ENCODE peak calls at places on chromosomes 5 and 9, in four cellular contexts. One of them, this sample, is unnamed.

GRCh38 chr9:121916008-121916407 is 177.1 kb downstream of the TTLL11 start:
- DNase-seq in upper lobe of right lung: no peak
- DNase-seq in neural crest cell: no peak
- DNase-seq in esophagus squamous epithelium: no peak
- DNase-seq in this sample: peak; percentile 31

GRCh38 chr9:94108584-94108983 is 24.3 kb downstream of the PTPDC1 start:
- DNase-seq in upper lobe of right lung: no peak
- DNase-seq in neural crest cell: no peak
- DNase-seq in esophagus squamous epithelium: no peak
- DNase-seq in this sample: no peak

GRCh38 chr5:36422957-36423356 is 121.3 kb upstream of the RANBP3L start:
- DNase-seq in upper lobe of right lung: no peak
- DNase-seq in neural crest cell: no peak
- DNase-seq in esophagus squamous epithelium: no peak
- DNase-seq in this sample: peak; percentile 37

GRCh38 chr9:137480686-137481683 is 21.9 kb upstream of the NSMF start:
- DNase-seq in upper lobe of right lung: peak; percentile 60
- DNase-seq in neural crest cell: no peak
- DNase-seq in esophagus squamous epithelium: no peak
- DNase-seq in this sample: no peak

GRCh38 chr5:14264605-14265316 is 121.6 kb downstream of the TRIO start:
- DNase-seq in upper lobe of right lung: peak; percentile 95
- DNase-seq in neural crest cell: peak; percentile 92
- DNase-seq in esophagus squamous epithelium: peak; percentile 49
- DNase-seq in this sample: peak; percentile 93

GRCh38 chr5:114330916-114331531 is 30.8 kb upstream of the KCNN2 start:
- DNase-seq in upper lobe of right lung: no peak
- DNase-seq in neural crest cell: no peak
- DNase-seq in esophagus squamous epithelium: no peak
- DNase-seq in this sample: no peak

GRCh38 chr5:7393921-7394799 is 1.8 kb upstream of the ADCY2 start:
- DNase-seq in upper lobe of right lung: no peak
- DNase-seq in neural crest cell: no peak
- DNase-seq in esophagus squamous epithelium: no peak
- DNase-seq in this sample: no peak

GRCh38 chr5:38601133-38601842 is 44.8 kb upstream of the LIFR start:
- DNase-seq in upper lobe of right lung: no peak
- DNase-seq in neural crest cell: no peak
- DNase-seq in esophagus squamous epithelium: no peak
- DNase-seq in this sample: no peak

GRCh38 chr5:80959768-80960442 is at the start of gene RASGRF2:
- DNase-seq in upper lobe of right lung: no peak
- DNase-seq in neural crest cell: peak; percentile 25
- DNase-seq in esophagus squamous epithelium: no peak
- DNase-seq in this sample: no peak

GRCh38 chr9:14441976-14442651 is 128.2 kb upstream of the NFIB start:
- DNase-seq in upper lobe of right lung: no peak
- DNase-seq in neural crest cell: peak; percentile 18
- DNase-seq in esophagus squamous epithelium: no peak
- DNase-seq in this sample: no peak

GRCh38 chr5:171777420-171777759 is 8.2 kb upstream of the SMIM23 start:
- DNase-seq in upper lobe of right lung: no peak
- DNase-seq in neural crest cell: no peak
- DNase-seq in esophagus squamous epithelium: no peak
- DNase-seq in this sample: no peak

GRCh38 chr5:132383984-132384383 is 14.5 kb downstream of the SLC22A5 start:
- DNase-seq in upper lobe of right lung: peak; percentile 12
- DNase-seq in neural crest cell: no peak
- DNase-seq in esophagus squamous epithelium: no peak
- DNase-seq in this sample: no peak

DNA sequence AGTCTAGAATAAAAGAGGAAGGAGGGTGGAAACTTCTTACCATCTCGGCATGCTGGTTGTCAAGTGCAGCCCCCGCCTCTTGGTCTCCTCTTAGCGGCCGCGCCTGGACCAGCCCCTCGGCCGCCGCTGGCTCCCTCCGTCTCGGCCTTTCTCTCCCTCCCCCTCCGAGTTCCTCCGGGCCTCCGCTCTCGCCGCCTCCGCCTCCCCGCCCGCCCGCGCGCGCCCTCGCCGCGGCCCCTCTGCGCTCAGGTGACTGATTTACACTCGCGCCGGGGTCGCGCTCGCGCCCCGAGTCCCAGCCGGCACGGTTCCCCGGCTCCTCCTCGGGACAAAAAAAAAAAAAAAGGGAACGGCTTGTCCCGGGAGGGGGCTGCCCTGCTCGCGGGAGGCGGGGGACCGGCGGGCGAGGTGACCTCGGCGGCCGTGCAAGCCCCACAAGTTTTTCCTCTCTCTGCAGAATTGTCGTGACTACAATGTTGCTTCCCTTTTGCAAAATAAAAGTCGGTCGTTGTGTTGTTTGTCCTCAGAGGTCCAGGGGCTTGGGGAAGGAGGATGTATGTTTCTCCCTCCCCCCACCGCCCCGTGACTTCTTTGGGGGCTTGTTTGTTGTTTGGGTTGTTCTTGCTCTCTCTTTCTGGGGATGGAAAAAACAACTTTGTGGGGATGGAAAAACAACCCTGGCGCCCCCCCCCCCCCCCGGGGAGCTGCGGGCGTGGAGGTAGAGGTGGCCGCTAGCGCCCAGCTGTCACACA is at the start of gene BNC2:
- DNase-seq in upper lobe of right lung: no peak
- DNase-seq in neural crest cell: peak; percentile 67
- DNase-seq in esophagus squamous epithelium: no peak
- DNase-seq in this sample: peak; percentile 13
- TF ChIP-seq CTCF in upper lobe of right lung: no peak
- TF ChIP-seq CTCF in neural crest cell: peak; percentile 29
- TF ChIP-seq CTCF in esophagus squamous epithelium: no peak
- TF ChIP-seq CTCF in this sample: no peak

DNA sequence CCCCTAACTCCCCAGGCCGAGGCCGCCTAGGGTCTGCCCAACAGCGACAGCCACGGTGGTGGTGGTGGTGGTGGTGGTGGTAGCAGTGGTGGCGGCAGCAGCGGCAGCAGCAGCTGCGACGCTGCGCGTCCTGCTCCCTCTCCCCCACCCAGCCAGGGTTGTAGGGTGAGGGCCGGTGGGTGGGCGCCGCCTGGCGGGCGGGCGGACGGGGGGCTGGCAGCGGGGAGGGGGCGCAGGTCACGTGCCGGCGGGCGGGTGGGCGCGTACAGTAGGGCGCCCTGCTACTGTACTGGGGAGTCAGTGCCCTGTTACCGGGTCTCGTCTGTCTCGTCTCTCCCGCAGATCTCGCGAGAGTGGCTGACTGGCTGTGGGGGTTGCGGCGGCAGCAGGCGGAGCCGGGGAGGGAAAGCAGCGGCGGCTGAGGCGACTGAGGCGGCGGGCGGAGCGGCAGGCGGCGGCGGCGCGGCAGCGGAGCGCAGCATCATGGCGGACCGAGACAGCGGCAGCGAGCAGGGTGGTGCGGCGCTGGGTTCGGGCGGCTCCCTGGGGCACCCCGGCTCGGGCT is at the start of gene PURA:
- DNase-seq in upper lobe of right lung: peak; percentile 97
- DNase-seq in neural crest cell: peak; percentile 96
- DNase-seq in esophagus squamous epithelium: peak; percentile 70
- DNase-seq in this sample: peak; percentile 96
- TF ChIP-seq CTCF in upper lobe of right lung: no peak
- TF ChIP-seq CTCF in neural crest cell: peak; percentile 38
- TF ChIP-seq CTCF in esophagus squamous epithelium: no peak
- TF ChIP-seq CTCF in this sample: peak; percentile 62

DNA sequence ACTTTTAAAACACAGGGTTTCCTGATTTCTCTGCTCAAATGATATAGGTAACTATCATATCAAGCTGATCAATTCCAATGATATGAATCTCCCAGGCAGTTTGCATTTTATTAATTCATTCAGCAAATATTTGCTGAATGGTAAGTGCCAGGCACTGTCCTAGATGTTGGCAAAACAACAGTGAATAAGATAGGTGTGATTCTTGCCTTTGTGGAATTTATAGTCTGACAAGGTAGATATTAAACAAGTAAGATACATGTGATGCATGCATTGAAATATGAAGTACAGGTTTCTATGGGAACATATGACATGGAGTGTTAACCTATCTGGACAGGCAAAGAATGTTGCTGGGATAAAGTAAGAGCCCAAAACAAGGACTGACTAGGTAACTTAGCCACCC is 231.8 kb upstream of the DAB2 start:
- DNase-seq in upper lobe of right lung: no peak
- DNase-seq in neural crest cell: no peak
- DNase-seq in esophagus squamous epithelium: no peak
- DNase-seq in this sample: no peak
- TF ChIP-seq CTCF in upper lobe of right lung: no peak
- TF ChIP-seq CTCF in neural crest cell: no peak
- TF ChIP-seq CTCF in esophagus squamous epithelium: no peak
- TF ChIP-seq CTCF in this sample: no peak

GRCh38 chr9:72844440-72844768 is 108.4 kb downstream of the ALDH1A1 start:
- DNase-seq in upper lobe of right lung: no peak
- DNase-seq in neural crest cell: no peak
- DNase-seq in esophagus squamous epithelium: no peak
- DNase-seq in this sample: no peak
- TF ChIP-seq CTCF in upper lobe of right lung: no peak
- TF ChIP-seq CTCF in neural crest cell: no peak
- TF ChIP-seq CTCF in esophagus squamous epithelium: no peak
- TF ChIP-seq CTCF in this sample: no peak

DNA sequence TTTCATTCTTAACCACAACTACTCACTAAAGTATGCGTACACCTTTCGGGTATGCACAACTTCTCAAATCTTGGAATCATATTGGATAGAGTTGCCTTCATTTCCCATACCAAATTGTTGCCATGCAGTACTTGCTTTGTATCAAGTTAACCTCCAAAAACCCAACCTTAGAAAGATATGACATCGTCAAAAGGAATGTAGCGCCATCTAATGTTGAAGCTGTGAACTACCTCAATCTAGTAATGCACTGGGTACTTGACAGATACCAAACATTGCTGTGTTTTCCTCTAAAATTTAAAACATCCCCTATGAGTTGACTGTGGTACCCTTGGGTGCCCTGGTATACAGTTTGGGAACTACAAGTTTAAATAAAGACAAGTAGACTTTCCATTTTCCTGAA is 318.4 kb downstream of the ARL15 start:
- DNase-seq in upper lobe of right lung: no peak
- DNase-seq in neural crest cell: no peak
- DNase-seq in esophagus squamous epithelium: no peak
- DNase-seq in this sample: peak; percentile 23
- TF ChIP-seq CTCF in upper lobe of right lung: peak; percentile 36
- TF ChIP-seq CTCF in neural crest cell: peak; percentile 53
- TF ChIP-seq CTCF in esophagus squamous epithelium: peak; percentile 34
- TF ChIP-seq CTCF in this sample: peak; percentile 77